ENCODE peak calls at places on chromosomes 2 and 18, in four cellular contexts. M, Y, Q and J are unnamed samples.

GRCh38 chr2:218257390-218257981 is 3.3 kb upstream of the GPBAR1 start:
- DNase-seq in M (no peak), Y (no peak), Q (no peak), J (no peak)

GRCh38 chr2:48343571-48344440 is 186.1 kb upstream of the STON1 start:
- DNase-seq in M (no peak), Y (no peak), Q (no peak), J (peak; percentile 60)

GRCh38 chr2:88458633-88459032 is 6.1 kb upstream of the FOXI3 start:
- DNase-seq in M (no peak), Y (no peak), Q (no peak), J (no peak)

GRCh38 chr18:59270689-59271257 is 2.5 kb downstream of the RAX start:
- DNase-seq in M (no peak), Y (no peak), Q (no peak), J (no peak)

GRCh38 chr18:154151-154550 is 4.2 kb upstream of the USP14 start:
- DNase-seq in M (peak; percentile 32), Y (no peak), Q (no peak), J (no peak)

GRCh38 chr18:55585050-55585449 is 2.9 kb downstream of the TCF4 start:
- DNase-seq in M (no peak), Y (no peak), Q (no peak), J (no peak)

GRCh38 chr2:181656450-181657261 is at the start of gene CERKL:
- DNase-seq in M (peak; percentile 29), Y (peak; percentile 63), Q (no peak), J (no peak)

GRCh38 chr2:144078802-144079386 is 441.0 kb downstream of the ZEB2 start:
- DNase-seq in M (no peak), Y (no peak), Q (no peak), J (no peak)

GRCh38 chr2:98761267-98761781 is 30.4 kb upstream of the MGAT4A start:
- DNase-seq in M (no peak), Y (no peak), Q (no peak), J (no peak)

GRCh38 chr2:28391564-28392296 is 928 bp upstream of the FOSL2 start:
- DNase-seq in M (peak; percentile 96), Y (peak; percentile 97), Q (peak; percentile 40), J (peak; percentile 69)

GRCh38 chr2:101277111-101277510 is 24.4 kb downstream of the CNOT11 start:
- DNase-seq in M (no peak), Y (no peak), Q (no peak), J (no peak)

GRCh38 chr2:177917169-177917568 is 155.4 kb downstream of the PDE11A start:
- DNase-seq in M (no peak), Y (no peak), Q (no peak), J (no peak)

GRCh38 chr18:78782951-78783563 is 196.6 kb upstream of the SALL3 start:
- DNase-seq in M (no peak), Y (no peak), Q (no peak), J (no peak)

GRCh38 chr2:120779781-120780283 is 44.2 kb downstream of the GLI2 start:
- DNase-seq in M (no peak), Y (no peak), Q (no peak), J (no peak)

GRCh38 chr2:21103274-21103891 is 20.4 kb upstream of the TDRD15 start:
- DNase-seq in M (no peak), Y (no peak), Q (no peak), J (no peak)

GRCh38 chr2:128420776-128421175 is 102.1 kb upstream of the HS6ST1 start:
- DNase-seq in M (no peak), Y (no peak), Q (no peak), J (no peak)

GRCh38 chr2:148813603-148814065 is 61.4 kb upstream of the KIF5C start:
- DNase-seq in M (no peak), Y (no peak), Q (no peak), J (no peak)

GRCh38 chr2:102523647-102524046 is 50.6 kb downstream of the SLC9A4 start:
- DNase-seq in M (no peak), Y (no peak), Q (no peak), J (no peak)

GRCh38 chr2:62369549-62370164 is 136.3 kb downstream of the TMEM17 start:
- DNase-seq in M (no peak), Y (no peak), Q (no peak), J (no peak)

GRCh38 chr18:46010050-46010449 is 42.9 kb upstream of the EPG5 start:
- DNase-seq in M (no peak), Y (no peak), Q (no peak), J (no peak)

GRCh38 chr2:99337931-99338580 is 867 bp downstream of the EIF5B start:
- DNase-seq in M (no peak), Y (no peak), Q (no peak), J (no peak)

GRCh38 chr2:71804251-71804650 is 343.4 kb downstream of the CYP26B1 start:
- DNase-seq in M (no peak), Y (no peak), Q (no peak), J (no peak)

GRCh38 chr2:42711896-42712295 is 52.0 kb downstream of the OXER1 start:
- DNase-seq in M (no peak), Y (no peak), Q (no peak), J (no peak)

GRCh38 chr2:168730391-168730790 is 72.0 kb upstream of the NOSTRIN start:
- DNase-seq in M (no peak), Y (no peak), Q (no peak), J (no peak)

GRCh38 chr2:201070966-201071304 is 536 bp downstream of the HYCC2 start:
- DNase-seq in M (no peak), Y (no peak), Q (no peak), J (no peak)

GRCh38 chr18:70200286-70200685 is 5.2 kb downstream of the RTTN start:
- DNase-seq in M (no peak), Y (no peak), Q (no peak), J (no peak)

GRCh38 chr2:129080715-129081472 is 762.2 kb upstream of the HS6ST1 start:
- DNase-seq in M (no peak), Y (no peak), Q (no peak), J (no peak)

GRCh38 chr18:32298289-32298688 is 108.5 kb downstream of the MEP1B start:
- DNase-seq in M (no peak), Y (no peak), Q (no peak), J (no peak)

GRCh38 chr2:36362291-36362690 is 6.7 kb downstream of the CRIM1 start:
- DNase-seq in M (no peak), Y (no peak), Q (no peak), J (no peak)
- H3K4me3 ChIP-seq in M (no peak overlapping the region), Y (no peak overlapping the region), Q (no peak overlapping the region), J (peak overlapping the region; percentile 10)

GRCh38 chr2:237774811-237775553 is 23.6 kb upstream of the RBM44 start:
- DNase-seq in M (peak; percentile 48), Y (no peak), Q (no peak), J (peak; percentile 35)

GRCh38 chr2:237773826-237774225 is 24.8 kb upstream of the RBM44 start:
- DNase-seq in M (no peak), Y (no peak), Q (no peak), J (no peak)

DNA sequence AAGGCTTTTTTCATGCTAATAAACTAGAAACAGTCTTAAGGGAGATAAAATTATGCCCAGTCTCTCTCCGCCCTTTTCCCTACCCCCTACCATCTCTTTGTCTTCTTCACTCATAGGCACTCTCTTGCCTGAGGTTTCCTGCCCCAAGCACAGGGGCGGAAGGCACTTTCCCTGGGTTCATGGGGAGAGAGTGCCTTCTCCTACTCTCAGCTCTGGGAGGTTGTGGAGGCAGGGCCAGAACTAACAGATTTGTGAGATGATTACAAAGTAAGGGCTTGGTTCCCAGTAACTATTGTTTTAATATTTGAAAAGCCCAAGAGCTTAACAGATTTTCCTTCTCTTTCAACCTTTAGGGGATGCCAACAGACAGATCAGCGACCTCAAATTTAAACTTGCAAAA is 26.1 kb upstream of the RBM44 start:
- DNase-seq in M (no peak), Y (no peak), Q (no peak), J (no peak)
- H3K4me1 ChIP-seq in M (peaks cover 4% of the 10 kb centered on the region), Y (no peaks in the 10 kb centered on the region), Q (no peaks in the 10 kb centered on the region), J (no peaks in the 10 kb centered on the region)

GRCh38 chr2:165793779-165794519 is at the start of gene GALNT3:
- DNase-seq in M (peak; percentile 24), Y (peak; percentile 50), Q (peak; percentile 12), J (no peak)

GRCh38 chr2:165795011-165795410 is 964 bp upstream of the GALNT3 start:
- DNase-seq in M (no peak), Y (no peak), Q (no peak), J (no peak)

GRCh38 chr2:165793161-165793778 is 777 bp downstream of the GALNT3 start:
- DNase-seq in M (no peak), Y (peak; percentile 50), Q (no peak), J (no peak)

GRCh38 chr2:165796129-165796528 is 2.1 kb upstream of the GALNT3 start:
- DNase-seq in M (no peak), Y (no peak), Q (no peak), J (no peak)

DNA sequence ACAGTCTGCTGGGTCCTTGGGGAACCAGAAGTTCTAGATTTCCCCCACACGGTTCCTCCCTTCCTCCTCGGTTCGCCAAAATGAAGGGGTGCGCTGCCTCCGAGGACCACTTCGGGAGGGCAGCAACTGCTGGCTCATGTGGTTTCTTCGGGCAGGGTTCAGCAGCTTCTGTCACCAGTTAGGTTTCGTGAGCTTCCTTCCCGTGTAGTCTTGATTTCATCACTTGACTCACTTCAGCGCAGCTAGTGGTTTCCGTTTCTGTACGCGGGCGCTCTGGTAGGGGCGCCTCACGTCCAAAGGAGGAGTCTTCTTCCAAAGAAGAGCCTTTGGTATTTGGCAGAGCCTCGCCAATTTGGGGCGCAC is 454 bp upstream of the GALNT3 start:
- DNase-seq in M (peak; percentile 25), Y (peak; percentile 51), Q (no peak), J (no peak)
- H3K4me3 ChIP-seq in M (peak overlapping the region; percentile 48), Y (peak overlapping the region; percentile 22), Q (peak overlapping the region; percentile 89), J (peak overlapping the region; percentile 37)

GRCh38 chr2:54570925-54571694 is 115.0 kb downstream of the SPTBN1 start:
- DNase-seq in M (no peak), Y (peak; percentile 66), Q (no peak), J (peak; percentile 90)

GRCh38 chr2:54566896-54567295 is 110.8 kb downstream of the SPTBN1 start:
- DNase-seq in M (no peak), Y (no peak), Q (no peak), J (no peak)

GRCh38 chr2:54570321-54570881 is 114.3 kb downstream of the SPTBN1 start:
- DNase-seq in M (no peak), Y (no peak), Q (no peak), J (no peak)

GRCh38 chr2:54569745-54570296 is 113.7 kb downstream of the SPTBN1 start:
- DNase-seq in M (no peak), Y (no peak), Q (no peak), J (no peak)

DNA sequence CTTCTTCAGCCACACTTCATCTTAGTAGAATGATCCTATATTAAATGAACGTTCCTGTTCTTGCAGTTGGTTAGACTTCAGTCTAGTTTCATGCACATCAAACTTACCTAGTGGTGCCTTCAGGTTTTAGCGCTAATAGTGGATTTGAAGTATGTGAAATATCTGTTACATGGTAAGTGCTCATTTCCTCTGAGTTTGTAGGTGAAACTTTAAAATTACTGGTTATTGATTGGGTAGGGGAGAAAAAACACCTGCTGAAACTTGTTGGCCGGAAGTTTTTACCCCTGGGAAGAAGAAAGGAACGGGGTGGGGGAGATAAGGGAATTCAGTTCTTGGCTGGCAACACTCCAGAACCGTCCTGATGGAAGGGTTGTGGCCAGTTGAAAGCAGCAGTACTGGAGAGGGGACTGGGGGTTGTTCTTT is 112.8 kb downstream of the SPTBN1 start:
- DNase-seq in M (no peak), Y (no peak), Q (no peak), J (no peak)
- H3K4me1 ChIP-seq in M (peaks cover 70% of the 10 kb centered on the region), Y (peaks cover 15% of the 10 kb centered on the region), Q (peaks cover 80% of the 10 kb centered on the region), J (peaks cover 79% of the 10 kb centered on the region)